ENCODE peak calls at places on chromosomes 5 and 9, in eight cellular contexts. D is NT2/D1; L is CD8-positive, alpha-beta T cell; N is lower lobe of right lung; H is upper lobe of right lung; C is MM.1S; R is stomach; Y is uterus. U is an unnamed sample. For H3K27me3, the result is how much of the 10 kb centered on the place peaks cover.

GRCh38 chr9:99357575-99357974 is 135.5 kb downstream of the SEC61B start:
- DNase-seq in D (no peak), L (no peak), N (no peak), H (no peak), C (no peak), R (no peak), Y (no peak), U (peak)

GRCh38 chr9:74172874-74173273 is 324.3 kb upstream of the RORB start:
- DNase-seq in D (no peak), L (no peak), N (no peak), H (no peak), C (peak), R (no peak), Y (no peak), U (no peak)

GRCh38 chr5:94240616-94241287 is 377.7 kb downstream of the KIAA0825 start:
- DNase-seq in D (no peak), L (no peak), N (no peak), H (no peak), C (no peak), R (no peak), Y (no peak), U (no peak)

GRCh38 chr5:147286296-147286695 is 51.5 kb downstream of the STK32A start:
- DNase-seq in D (no peak), L (no peak), N (no peak), H (no peak), C (no peak), R (no peak), Y (no peak), U (no peak)

GRCh38 chr5:23742701-23743100 is 235.3 kb downstream of the PRDM9 start:
- DNase-seq in D (no peak), L (no peak), N (no peak), H (no peak), C (no peak), R (no peak), Y (no peak), U (no peak)

GRCh38 chr5:111930905-111931461 is 174.0 kb upstream of the NREP start:
- DNase-seq in D (no peak), L (no peak), N (no peak), H (no peak), C (no peak), R (no peak), Y (no peak), U (no peak)

GRCh38 chr5:55176176-55176818 is 3.3 kb upstream of the CDC20B start:
- DNase-seq in D (peak), L (no peak), N (peak), H (no peak), C (peak), R (peak), Y (no peak), U (peak)

GRCh38 chr5:65874241-65874640 is 52.1 kb upstream of the ERBIN start:
- DNase-seq in D (no peak), L (no peak), N (no peak), H (no peak), C (no peak), R (no peak), Y (no peak), U (no peak)

GRCh38 chr5:87347841-87348240 is 64.9 kb downstream of the CCNH start:
- DNase-seq in D (no peak), L (no peak), N (no peak), H (no peak), C (no peak), R (no peak), Y (no peak), U (no peak)

GRCh38 chr9:121556580-121556979 is 56.9 kb upstream of the GGTA1 start:
- DNase-seq in D (no peak), L (no peak), N (no peak), H (no peak), C (no peak), R (peak), Y (no peak), U (no peak)

GRCh38 chr9:38074441-38074943 is 5.5 kb upstream of the SHB start:
- DNase-seq in D (no peak), L (no peak), N (peak), H (peak), C (no peak), R (no peak), Y (no peak), U (peak)

GRCh38 chr9:91131433-91131839 is 230.3 kb downstream of the AUH start:
- DNase-seq in D (no peak), L (no peak), N (no peak), H (no peak), C (no peak), R (peak), Y (peak), U (peak)

GRCh38 chr9:16679327-16679821 is 191.1 kb downstream of the BNC2 start:
- DNase-seq in D (no peak), L (no peak), N (no peak), H (no peak), C (no peak), R (no peak), Y (no peak), U (no peak)

GRCh38 chr9:80644044-80644443 is 1045.3 kb downstream of the TLE1 start:
- DNase-seq in D (no peak), L (no peak), N (no peak), H (no peak), C (peak), R (peak), Y (no peak), U (no peak)

GRCh38 chr5:33316773-33317172 is 124.0 kb upstream of the TARS1 start:
- DNase-seq in D (no peak), L (no peak), N (no peak), H (no peak), C (no peak), R (no peak), Y (no peak), U (no peak)

GRCh38 chr5:112238473-112238872 is 180.6 kb downstream of the EPB41L4A start:
- DNase-seq in D (no peak), L (no peak), N (no peak), H (no peak), C (peak), R (no peak), Y (no peak), U (no peak)

GRCh38 chr9:138114501-138115245 is 237.1 kb downstream of the CACNA1B start:
- DNase-seq in D (no peak), L (no peak), N (no peak), H (peak), C (no peak), R (peak), Y (no peak), U (no peak)

GRCh38 chr5:134438268-134438622 is 26.6 kb upstream of the CDKN2AIPNL start:
- DNase-seq in D (no peak), L (no peak), N (no peak), H (peak), C (no peak), R (no peak), Y (no peak), U (no peak)

GRCh38 chr9:122086873-122087272 is 6.2 kb downstream of the TTLL11 start:
- DNase-seq in D (no peak), L (no peak), N (no peak), H (no peak), C (no peak), R (no peak), Y (no peak), U (no peak)

GRCh38 chr9:102845847-102846246 is 149.3 kb upstream of the CYLC2 start:
- DNase-seq in D (no peak), L (no peak), N (no peak), H (no peak), C (no peak), R (no peak), Y (no peak), U (peak)

GRCh38 chr5:71887680-71888079 is 168.6 kb downstream of the CARTPT start:
- DNase-seq in D (peak), L (no peak), N (no peak), H (no peak), C (peak), R (no peak), Y (no peak), U (peak)

GRCh38 chr9:87604886-87605588 is 107.4 kb downstream of the DAPK1 start:
- DNase-seq in D (no peak), L (no peak), N (no peak), H (no peak), C (no peak), R (no peak), Y (no peak), U (no peak)

GRCh38 chr5:176540956-176541337 is 3.7 kb upstream of the RNF44 start:
- DNase-seq in D (no peak), L (no peak), N (no peak), H (no peak), C (no peak), R (no peak), Y (no peak), U (no peak)
- H3K4me3 ChIP-seq in D (no peak), L (peak), N (peak), H (no peak), C (no peak), R (no peak), Y (no peak), U (no peak)

GRCh38 chr5:1779782-1780620 is 19.6 kb downstream of the MRPL36 start:
- DNase-seq in D (no peak), L (no peak), N (no peak), H (no peak), C (no peak), R (no peak), Y (no peak), U (no peak)
- H3K27me3 ChIP-seq in D (under half), L (under half), N (under half), H (under half), C (under half), R (under half), Y (under half), U (under half)

GRCh38 chr9:101400120-101400519 is 1.5 kb downstream of the ZNF189 start:
- DNase-seq in D (no peak), L (no peak), N (no peak), H (no peak), C (no peak), R (no peak), Y (no peak), U (no peak)
- H3K4me3 ChIP-seq in D (no peak), L (no peak), N (peak), H (peak), C (peak), R (peak), Y (peak), U (peak)

GRCh38 chr5:73139485-73139884 is 19.1 kb downstream of the TMEM171 start:
- DNase-seq in D (no peak), L (no peak), N (no peak), H (no peak), C (no peak), R (no peak), Y (no peak), U (peak)
- H3K27me3 ChIP-seq in D (under half), L (under half), N (under half), H (under half), C (under half), R (under half), Y (under half), U (under half)

GRCh38 chr9:35868972-35869371 is 1.2 kb downstream of the OR13J1 start:
- DNase-seq in D (peak), L (no peak), N (no peak), H (no peak), C (no peak), R (no peak), Y (no peak), U (no peak)
- H3K4me3 ChIP-seq in D (no peak), L (no peak), N (no peak), H (no peak), C (no peak), R (no peak), Y (no peak), U (no peak)